ENCODE peak calls at places on chromosomes 7 and 10, in eight cellular contexts. V is sciatic nerve; Z is AG08395; P is stimulated activated CD8-positive, alpha-beta memory T cell treated with anti-CD3 and anti-CD28 coated beads, Interleukin-2, amount 100 ng/mL, for 48 hours; L is HT1080; N is WTC11; R is A549; K is NCI-H1105. S is an unnamed sample.

GRCh38 chr10:91185239-91185875 is 35.1 kb upstream of the PCGF5 start:
- DNase-seq in L (peak), Z (peak), P (no peak), R (peak), K (no peak), V (no peak), N (no peak), S (no peak)

GRCh38 chr7:50534690-50535290 is 30.4 kb downstream of the DDC start:
- DNase-seq in P (no peak), K (no peak), N (no peak), Z (peak), R (peak), V (no peak), L (peak), S (no peak)

GRCh38 chr10:10045765-10046028 is 972.0 kb upstream of the CELF2 start:
- DNase-seq in L (peak), P (no peak), V (no peak), N (no peak), K (no peak), R (no peak), Z (peak), S (no peak)

GRCh38 chr7:146764458-146764857 is 647.9 kb downstream of the CNTNAP2 start:
- DNase-seq in P (no peak), N (no peak), K (no peak), Z (no peak), R (no peak), V (no peak), L (no peak), S (no peak)

GRCh38 chr10:48670978-48671913 is 13.4 kb upstream of the WDFY4 start:
- DNase-seq in P (no peak), K (no peak), V (no peak), Z (no peak), N (peak), R (no peak), L (no peak), S (peak)

GRCh38 chr7:115558186-115558585 is 472.4 kb downstream of the TFEC start:
- DNase-seq in N (no peak), K (no peak), L (peak), P (no peak), Z (peak), V (no peak), R (no peak), S (no peak)

GRCh38 chr10:48555310-48556042 is 49.4 kb downstream of the ARHGAP22 start:
- DNase-seq in L (no peak), P (no peak), Z (no peak), V (no peak), N (no peak), K (no peak), R (no peak), S (no peak)

GRCh38 chr7:142477079-142477651 is 219.3 kb upstream of the PRSS58 start:
- DNase-seq in N (no peak), K (no peak), V (no peak), Z (peak), L (peak), P (no peak), R (no peak), S (no peak)

GRCh38 chr10:95755511-95756004 is 405 bp upstream of the ENTPD1 start:
- DNase-seq in L (peak), V (no peak), Z (no peak), R (peak), P (no peak), N (peak), K (no peak), S (no peak)

GRCh38 chr7:130360518-130360917 is 15.9 kb downstream of the CPA5 start:
- DNase-seq in L (no peak), Z (no peak), K (no peak), R (no peak), N (no peak), V (no peak), P (no peak), S (no peak)

GRCh38 chr7:27171636-27172387 is 2.3 kb downstream of the HOXA10 start:
- DNase-seq in N (no peak), K (no peak), V (peak), Z (no peak), R (no peak), L (peak), P (no peak), S (peak)

GRCh38 chr10:2011106-2011716 is 273.9 kb upstream of the ADARB2 start:
- DNase-seq in V (no peak), N (peak), R (no peak), P (no peak), Z (no peak), K (no peak), L (peak), S (no peak)

GRCh38 chr10:11447571-11447970 is 163.9 kb downstream of the USP6NL start:
- DNase-seq in P (no peak), N (no peak), R (no peak), Z (no peak), K (peak), V (no peak), L (no peak), S (no peak)

GRCh38 chr7:3294432-3295100 is 6.5 kb upstream of the SDK1 start:
- DNase-seq in Z (no peak), R (no peak), P (no peak), K (peak), L (no peak), N (peak), V (no peak), S (peak)

GRCh38 chr7:116969371-116969902 is 16.1 kb downstream of the ST7 start:
- DNase-seq in R (no peak), V (no peak), P (no peak), L (no peak), Z (no peak), K (no peak), N (no peak), S (no peak)

GRCh38 chr7:95527776-95528250 is 42.1 kb downstream of the ASB4 start:
- DNase-seq in K (no peak), N (no peak), P (no peak), L (no peak), V (peak), R (no peak), Z (no peak), S (no peak)

GRCh38 chr10:73648975-73649829 is 6.6 kb downstream of the SYNPO2L start:
- DNase-seq in Z (no peak), R (no peak), L (peak), P (no peak), N (no peak), K (no peak), V (no peak), S (no peak)

GRCh38 chr10:114881916-114882315 is 56.1 kb upstream of the TRUB1 start:
- DNase-seq in Z (no peak), P (no peak), K (no peak), L (no peak), R (no peak), V (no peak), N (no peak), S (no peak)

GRCh38 chr7:159065852-159066480 is 78.7 kb downstream of the VIPR2 start:
- DNase-seq in N (no peak), L (no peak), R (no peak), K (no peak), P (no peak), V (no peak), Z (no peak), S (no peak)

GRCh38 chr7:101410743-101411476 is 48.2 kb downstream of the COL26A1 start:
- DNase-seq in L (no peak), N (peak), P (no peak), R (peak), K (no peak), V (no peak), Z (peak), S (peak)

S was measured in NCI-H526.